ENCODE peak calls at places on chromosomes 7 and 10, in nine cellular contexts. O is cardiac muscle cell; H is mesendoderm; S is right atrium auricular region; L is mammary epithelial cell; B is psoas muscle; V is A549; D is CD8-positive, alpha-beta T cell; M is lower lobe of right lung. K is an unnamed sample.
A peak's percentile ranks its signal among the peaks of the same experiment; 100 is the strongest.

GRCh38 chr10:34648919-34649318 is 166.2 kb downstream of the PARD3 start:
- DNase-seq in O (no peak), H (peak; percentile 22), S (no peak), L (no peak), B (no peak), V (no peak), D (no peak), M (no peak), K (no peak)

GRCh38 chr10:7000063-7000462 is 410.8 kb downstream of the SFMBT2 start:
- DNase-seq in O (no peak), H (no peak), S (no peak), L (no peak), B (no peak), V (no peak), D (no peak), M (no peak), K (no peak)

GRCh38 chr7:5713124-5713912 is 68.1 kb downstream of the RNF216 start:
- DNase-seq in O (no peak), H (peak; percentile 54), S (no peak), L (no peak), B (no peak), V (no peak), D (no peak), M (no peak), K (no peak)

GRCh38 chr7:55304363-55304762 is 60.8 kb upstream of the LANCL2 start:
- DNase-seq in O (no peak), H (peak; percentile 20), S (no peak), L (no peak), B (no peak), V (no peak), D (no peak), M (no peak), K (no peak)

GRCh38 chr10:71610651-71611050 is 108.9 kb downstream of the C10orf105 start:
- DNase-seq in O (no peak), H (no peak), S (no peak), L (no peak), B (no peak), V (no peak), D (no peak), M (no peak), K (no peak)

GRCh38 chr7:31202801-31203200 is 137.7 kb downstream of the NEUROD6 start:
- DNase-seq in O (no peak), H (no peak), S (no peak), L (no peak), B (no peak), V (no peak), D (no peak), M (no peak), K (no peak)

GRCh38 chr7:100493476-100494264 is 9.9 kb downstream of the NYAP1 start:
- DNase-seq in O (peak; percentile 42), H (peak; percentile 45), S (no peak), L (no peak), B (no peak), V (no peak), D (peak; percentile 81), M (peak; percentile 68), K (no peak)

GRCh38 chr10:26857991-26858706 is 2.6 kb downstream of the ABI1 start:
- DNase-seq in O (no peak), H (peak; percentile 57), S (no peak), L (peak; percentile 44), B (no peak), V (no peak), D (no peak), M (no peak), K (no peak)

GRCh38 chr7:40804477-40805215 is 669.8 kb downstream of the SUGCT start:
- DNase-seq in O (no peak), H (no peak), S (no peak), L (no peak), B (no peak), V (no peak), D (no peak), M (no peak), K (no peak)

GRCh38 chr10:13862541-13863233 is 275.9 kb downstream of the PRPF18 start:
- DNase-seq in O (no peak), H (no peak), S (no peak), L (no peak), B (no peak), V (no peak), D (no peak), M (no peak), K (no peak)

GRCh38 chr10:5632430-5632829 is 34.0 kb downstream of the ASB13 start:
- DNase-seq in O (no peak), H (peak; percentile 42), S (peak; percentile 64), L (peak; percentile 67), B (no peak), V (peak; percentile 65), D (no peak), M (peak; percentile 71), K (no peak)

GRCh38 chr7:77439572-77439971 is 23.4 kb upstream of the GSAP start:
- DNase-seq in O (peak; percentile 34), H (no peak), S (no peak), L (peak; percentile 56), B (peak; percentile 37), V (peak; percentile 51), D (no peak), M (peak; percentile 76), K (no peak)

GRCh38 chr10:13636776-13637175 is 50.0 kb downstream of the PRPF18 start:
- DNase-seq in O (no peak), H (no peak), S (no peak), L (no peak), B (no peak), V (no peak), D (no peak), M (no peak), K (no peak)

GRCh38 chr10:7260412-7260900 is 150.4 kb downstream of the SFMBT2 start:
- DNase-seq in O (peak; percentile 98), H (peak; percentile 92), S (peak; percentile 92), L (peak; percentile 53), B (peak; percentile 64), V (peak; percentile 74), D (no peak), M (no peak), K (peak; percentile 92)

GRCh38 chr7:75835688-75836285 is 22.2 kb upstream of the CCL24 start:
- DNase-seq in O (no peak), H (no peak), S (no peak), L (no peak), B (no peak), V (no peak), D (no peak), M (no peak), K (no peak)

GRCh38 chr7:29289156-29290021 is 94.8 kb downstream of the CHN2 start:
- DNase-seq in O (peak; percentile 77), H (no peak), S (no peak), L (no peak), B (peak; percentile 37), V (no peak), D (no peak), M (no peak), K (no peak)

GRCh38 chr7:128863433-128863989 is 855 bp downstream of the ATP6V1F start:
- DNase-seq in O (peak; percentile 77), H (peak; percentile 90), S (no peak), L (peak; percentile 63), B (peak; percentile 31), V (peak; percentile 91), D (no peak), M (no peak), K (peak; percentile 17)

GRCh38 chr10:113056468-113057021 is 106.5 kb downstream of the TCF7L2 start:
- DNase-seq in O (peak; percentile 86), H (peak; percentile 27), S (no peak), L (peak; percentile 76), B (no peak), V (no peak), D (no peak), M (no peak), K (no peak)

DNA sequence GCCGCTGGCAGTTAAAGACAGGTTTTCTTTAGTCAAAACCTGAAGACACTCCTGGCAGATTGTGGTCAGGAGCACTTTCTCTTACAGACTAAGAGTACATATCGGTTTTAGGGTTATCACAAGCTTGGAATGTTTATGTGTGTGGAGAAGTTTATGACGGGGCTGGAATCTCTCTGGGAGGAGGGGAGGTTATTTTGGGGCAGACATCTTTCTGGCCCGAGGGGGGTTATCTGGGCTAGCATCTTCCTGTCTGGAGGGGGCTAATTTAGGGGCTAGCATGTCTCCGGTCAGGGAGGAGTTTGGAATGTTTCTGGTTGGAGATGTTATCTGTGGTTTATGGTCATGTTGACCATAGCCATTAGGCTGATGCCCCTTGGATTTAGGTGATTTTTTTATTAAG is 141.2 kb upstream of the KIF5B start:
- DNase-seq in O (no peak), H (peak; percentile 51), S (no peak), L (no peak), B (no peak), V (no peak), D (no peak), M (no peak), K (no peak)
- H3K27ac ChIP-seq in O (no peak overlapping the region), H (no peak overlapping the region), S (no peak overlapping the region), L (no peak overlapping the region), B (no peak overlapping the region), V (no peak overlapping the region), D (no peak overlapping the region), M (no peak overlapping the region), K (no peak overlapping the region)

GRCh38 chr10:133215586-133215985 is 14.4 kb upstream of the UTF1 start:
- DNase-seq in O (no peak), H (no peak), S (no peak), L (no peak), B (no peak), V (no peak), D (no peak), M (no peak), K (no peak)
- H3K27ac ChIP-seq in O (no peak overlapping the region), H (no peak overlapping the region), S (no peak overlapping the region), L (no peak overlapping the region), B (no peak overlapping the region), V (no peak overlapping the region), D (no peak overlapping the region), M (no peak overlapping the region), K (no peak overlapping the region)

DNA sequence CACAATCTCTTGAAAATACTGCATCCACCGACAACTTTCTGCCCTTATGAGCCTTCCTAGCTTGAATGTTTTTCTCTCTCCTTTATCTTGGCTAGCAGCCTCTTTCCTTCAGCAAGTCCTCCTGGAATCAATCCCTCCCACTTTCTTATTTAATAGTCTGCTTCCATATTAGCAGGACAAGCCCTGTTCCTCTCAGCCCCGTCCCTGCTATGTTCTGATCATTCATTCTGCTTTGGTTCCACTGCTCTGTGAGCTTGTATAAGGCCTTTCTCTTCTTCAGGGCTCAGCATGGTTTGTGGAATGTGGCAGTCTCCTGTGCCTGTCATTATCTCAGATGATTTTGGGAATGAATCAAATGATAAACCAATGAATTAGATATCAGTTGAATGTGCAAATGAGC is 420.1 kb downstream of the DPP6 start:
- DNase-seq in O (no peak), H (no peak), S (no peak), L (no peak), B (no peak), V (no peak), D (no peak), M (no peak), K (no peak)
- H3K27ac ChIP-seq in O (no peak overlapping the region), H (no peak overlapping the region), S (no peak overlapping the region), L (no peak overlapping the region), B (no peak overlapping the region), V (no peak overlapping the region), D (no peak overlapping the region), M (no peak overlapping the region), K (no peak overlapping the region)

GRCh38 chr7:134669388-134669787 is 22.7 kb downstream of the BPGM start:
- DNase-seq in O (no peak), H (no peak), S (no peak), L (no peak), B (no peak), V (no peak), D (no peak), M (no peak), K (no peak)
- H3K27ac ChIP-seq in O (peak overlapping the region; percentile 59), H (no peak overlapping the region), S (no peak overlapping the region), L (peak overlapping the region; percentile 5), B (peak overlapping the region; percentile 63), V (peak overlapping the region; percentile 62), D (peak overlapping the region; percentile 65), M (no peak overlapping the region), K (no peak overlapping the region)

K was measured in uterus.